ENCODE peak calls at places on chromosomes 7 and 10, in nine cellular contexts. One of them, this sample, is unnamed.
A peak's percentile ranks its signal among the peaks of the same experiment; 100 is the strongest.

GRCh38 chr7:132333301-132333700 is 243.0 kb downstream of the PLXNA4 start:
- DNase-seq in fibroblast of gingiva: no peak
- DNase-seq in activated CD8-positive, alpha-beta T cell treated with anti-CD3 and anti-CD28 coated beads for 36 hours: no peak
- DNase-seq in AG09309: no peak
- DNase-seq in cardiac muscle cell: no peak
- DNase-seq in caudate nucleus: peak; percentile 22
- DNase-seq in cardiac fibroblast: no peak
- DNase-seq in stimulated activated CD4-positive, alpha-beta T cell treated with anti-CD3 and anti-CD28 coated beads, Interleukin-1b, Interleukin-23, amount 100 ng/mL, for 24 hours: no peak
- DNase-seq in stimulated activated CD8-positive, alpha-beta memory T cell treated with anti-CD3 and anti-CD28 coated beads, Interleukin-7, amount 100 ng/mL, for 24 hours: no peak
- DNase-seq in this sample: no peak

GRCh38 chr10:88254091-88254490 is 329.0 kb downstream of the RNLS start:
- DNase-seq in fibroblast of gingiva: peak; percentile 55
- DNase-seq in activated CD8-positive, alpha-beta T cell treated with anti-CD3 and anti-CD28 coated beads for 36 hours: peak; percentile 18
- DNase-seq in AG09309: peak; percentile 57
- DNase-seq in cardiac muscle cell: peak; percentile 64
- DNase-seq in caudate nucleus: no peak
- DNase-seq in cardiac fibroblast: peak; percentile 68
- DNase-seq in stimulated activated CD4-positive, alpha-beta T cell treated with anti-CD3 and anti-CD28 coated beads, Interleukin-1b, Interleukin-23, amount 100 ng/mL, for 24 hours: no peak
- DNase-seq in stimulated activated CD8-positive, alpha-beta memory T cell treated with anti-CD3 and anti-CD28 coated beads, Interleukin-7, amount 100 ng/mL, for 24 hours: no peak
- DNase-seq in this sample: peak; percentile 36

GRCh38 chr10:124640538-124641231 is 103.5 kb downstream of the FAM53B start:
- DNase-seq in fibroblast of gingiva: no peak
- DNase-seq in activated CD8-positive, alpha-beta T cell treated with anti-CD3 and anti-CD28 coated beads for 36 hours: no peak
- DNase-seq in AG09309: no peak
- DNase-seq in cardiac muscle cell: peak; percentile 11
- DNase-seq in caudate nucleus: no peak
- DNase-seq in cardiac fibroblast: no peak
- DNase-seq in stimulated activated CD4-positive, alpha-beta T cell treated with anti-CD3 and anti-CD28 coated beads, Interleukin-1b, Interleukin-23, amount 100 ng/mL, for 24 hours: no peak
- DNase-seq in stimulated activated CD8-positive, alpha-beta memory T cell treated with anti-CD3 and anti-CD28 coated beads, Interleukin-7, amount 100 ng/mL, for 24 hours: no peak
- DNase-seq in this sample: no peak

GRCh38 chr10:35574924-35575352 is 30.2 kb upstream of the GJD4 start:
- DNase-seq in fibroblast of gingiva: peak; percentile 18
- DNase-seq in activated CD8-positive, alpha-beta T cell treated with anti-CD3 and anti-CD28 coated beads for 36 hours: no peak
- DNase-seq in AG09309: peak; percentile 85
- DNase-seq in cardiac muscle cell: peak; percentile 63
- DNase-seq in caudate nucleus: no peak
- DNase-seq in cardiac fibroblast: peak; percentile 58
- DNase-seq in stimulated activated CD4-positive, alpha-beta T cell treated with anti-CD3 and anti-CD28 coated beads, Interleukin-1b, Interleukin-23, amount 100 ng/mL, for 24 hours: no peak
- DNase-seq in stimulated activated CD8-positive, alpha-beta memory T cell treated with anti-CD3 and anti-CD28 coated beads, Interleukin-7, amount 100 ng/mL, for 24 hours: no peak
- DNase-seq in this sample: peak; percentile 70

GRCh38 chr10:76285012-76285411 is 853.6 kb downstream of the LRMDA start:
- DNase-seq in fibroblast of gingiva: peak; percentile 93
- DNase-seq in activated CD8-positive, alpha-beta T cell treated with anti-CD3 and anti-CD28 coated beads for 36 hours: no peak
- DNase-seq in AG09309: peak; percentile 67
- DNase-seq in cardiac muscle cell: peak; percentile 72
- DNase-seq in caudate nucleus: no peak
- DNase-seq in cardiac fibroblast: peak; percentile 78
- DNase-seq in stimulated activated CD4-positive, alpha-beta T cell treated with anti-CD3 and anti-CD28 coated beads, Interleukin-1b, Interleukin-23, amount 100 ng/mL, for 24 hours: no peak
- DNase-seq in stimulated activated CD8-positive, alpha-beta memory T cell treated with anti-CD3 and anti-CD28 coated beads, Interleukin-7, amount 100 ng/mL, for 24 hours: no peak
- DNase-seq in this sample: peak; percentile 26

GRCh38 chr10:21727452-21728168 is 193.6 kb downstream of the MLLT10 start:
- DNase-seq in fibroblast of gingiva: no peak
- DNase-seq in activated CD8-positive, alpha-beta T cell treated with anti-CD3 and anti-CD28 coated beads for 36 hours: no peak
- DNase-seq in AG09309: no peak
- DNase-seq in cardiac muscle cell: peak; percentile 31
- DNase-seq in caudate nucleus: no peak
- DNase-seq in cardiac fibroblast: peak; percentile 21
- DNase-seq in stimulated activated CD4-positive, alpha-beta T cell treated with anti-CD3 and anti-CD28 coated beads, Interleukin-1b, Interleukin-23, amount 100 ng/mL, for 24 hours: no peak
- DNase-seq in stimulated activated CD8-positive, alpha-beta memory T cell treated with anti-CD3 and anti-CD28 coated beads, Interleukin-7, amount 100 ng/mL, for 24 hours: no peak
- DNase-seq in this sample: no peak

GRCh38 chr10:96972264-96972663 is 140.2 kb downstream of the LCOR start:
- DNase-seq in fibroblast of gingiva: no peak
- DNase-seq in activated CD8-positive, alpha-beta T cell treated with anti-CD3 and anti-CD28 coated beads for 36 hours: no peak
- DNase-seq in AG09309: no peak
- DNase-seq in cardiac muscle cell: no peak
- DNase-seq in caudate nucleus: no peak
- DNase-seq in cardiac fibroblast: no peak
- DNase-seq in stimulated activated CD4-positive, alpha-beta T cell treated with anti-CD3 and anti-CD28 coated beads, Interleukin-1b, Interleukin-23, amount 100 ng/mL, for 24 hours: no peak
- DNase-seq in stimulated activated CD8-positive, alpha-beta memory T cell treated with anti-CD3 and anti-CD28 coated beads, Interleukin-7, amount 100 ng/mL, for 24 hours: no peak
- DNase-seq in this sample: no peak

GRCh38 chr7:27433581-27433980 is 191.0 kb downstream of the EVX1 start:
- DNase-seq in fibroblast of gingiva: no peak
- DNase-seq in activated CD8-positive, alpha-beta T cell treated with anti-CD3 and anti-CD28 coated beads for 36 hours: no peak
- DNase-seq in AG09309: no peak
- DNase-seq in cardiac muscle cell: no peak
- DNase-seq in caudate nucleus: no peak
- DNase-seq in cardiac fibroblast: no peak
- DNase-seq in stimulated activated CD4-positive, alpha-beta T cell treated with anti-CD3 and anti-CD28 coated beads, Interleukin-1b, Interleukin-23, amount 100 ng/mL, for 24 hours: no peak
- DNase-seq in stimulated activated CD8-positive, alpha-beta memory T cell treated with anti-CD3 and anti-CD28 coated beads, Interleukin-7, amount 100 ng/mL, for 24 hours: no peak
- DNase-seq in this sample: no peak

GRCh38 chr10:75243426-75243825 is 7.7 kb upstream of the COMTD1 start:
- DNase-seq in fibroblast of gingiva: no peak
- DNase-seq in activated CD8-positive, alpha-beta T cell treated with anti-CD3 and anti-CD28 coated beads for 36 hours: no peak
- DNase-seq in AG09309: no peak
- DNase-seq in cardiac muscle cell: no peak
- DNase-seq in caudate nucleus: no peak
- DNase-seq in cardiac fibroblast: no peak
- DNase-seq in stimulated activated CD4-positive, alpha-beta T cell treated with anti-CD3 and anti-CD28 coated beads, Interleukin-1b, Interleukin-23, amount 100 ng/mL, for 24 hours: no peak
- DNase-seq in stimulated activated CD8-positive, alpha-beta memory T cell treated with anti-CD3 and anti-CD28 coated beads, Interleukin-7, amount 100 ng/mL, for 24 hours: no peak
- DNase-seq in this sample: no peak

GRCh38 chr7:64314493-64315020 is 796 bp downstream of the ZNF736 start:
- DNase-seq in fibroblast of gingiva: no peak
- DNase-seq in activated CD8-positive, alpha-beta T cell treated with anti-CD3 and anti-CD28 coated beads for 36 hours: peak; percentile 15
- DNase-seq in AG09309: no peak
- DNase-seq in cardiac muscle cell: no peak
- DNase-seq in caudate nucleus: no peak
- DNase-seq in cardiac fibroblast: no peak
- DNase-seq in stimulated activated CD4-positive, alpha-beta T cell treated with anti-CD3 and anti-CD28 coated beads, Interleukin-1b, Interleukin-23, amount 100 ng/mL, for 24 hours: no peak
- DNase-seq in stimulated activated CD8-positive, alpha-beta memory T cell treated with anti-CD3 and anti-CD28 coated beads, Interleukin-7, amount 100 ng/mL, for 24 hours: no peak
- DNase-seq in this sample: no peak

GRCh38 chr7:28346972-28347371 is 65.3 kb upstream of the CREB5 start:
- DNase-seq in fibroblast of gingiva: peak; percentile 68
- DNase-seq in activated CD8-positive, alpha-beta T cell treated with anti-CD3 and anti-CD28 coated beads for 36 hours: no peak
- DNase-seq in AG09309: peak; percentile 14
- DNase-seq in cardiac muscle cell: no peak
- DNase-seq in caudate nucleus: no peak
- DNase-seq in cardiac fibroblast: peak; percentile 10
- DNase-seq in stimulated activated CD4-positive, alpha-beta T cell treated with anti-CD3 and anti-CD28 coated beads, Interleukin-1b, Interleukin-23, amount 100 ng/mL, for 24 hours: no peak
- DNase-seq in stimulated activated CD8-positive, alpha-beta memory T cell treated with anti-CD3 and anti-CD28 coated beads, Interleukin-7, amount 100 ng/mL, for 24 hours: no peak
- DNase-seq in this sample: no peak

GRCh38 chr7:103752995-103753394 is 236.5 kb downstream of the RELN start:
- DNase-seq in fibroblast of gingiva: no peak
- DNase-seq in activated CD8-positive, alpha-beta T cell treated with anti-CD3 and anti-CD28 coated beads for 36 hours: no peak
- DNase-seq in AG09309: no peak
- DNase-seq in cardiac muscle cell: peak; percentile 1
- DNase-seq in caudate nucleus: no peak
- DNase-seq in cardiac fibroblast: no peak
- DNase-seq in stimulated activated CD4-positive, alpha-beta T cell treated with anti-CD3 and anti-CD28 coated beads, Interleukin-1b, Interleukin-23, amount 100 ng/mL, for 24 hours: no peak
- DNase-seq in stimulated activated CD8-positive, alpha-beta memory T cell treated with anti-CD3 and anti-CD28 coated beads, Interleukin-7, amount 100 ng/mL, for 24 hours: no peak
- DNase-seq in this sample: no peak

GRCh38 chr10:132402781-132403241 is 5.8 kb downstream of the PWWP2B start:
- DNase-seq in fibroblast of gingiva: no peak
- DNase-seq in activated CD8-positive, alpha-beta T cell treated with anti-CD3 and anti-CD28 coated beads for 36 hours: no peak
- DNase-seq in AG09309: no peak
- DNase-seq in cardiac muscle cell: no peak
- DNase-seq in caudate nucleus: no peak
- DNase-seq in cardiac fibroblast: no peak
- DNase-seq in stimulated activated CD4-positive, alpha-beta T cell treated with anti-CD3 and anti-CD28 coated beads, Interleukin-1b, Interleukin-23, amount 100 ng/mL, for 24 hours: no peak
- DNase-seq in stimulated activated CD8-positive, alpha-beta memory T cell treated with anti-CD3 and anti-CD28 coated beads, Interleukin-7, amount 100 ng/mL, for 24 hours: no peak
- DNase-seq in this sample: no peak

GRCh38 chr7:69962077-69962855 is 364.0 kb downstream of the AUTS2 start:
- DNase-seq in fibroblast of gingiva: no peak
- DNase-seq in activated CD8-positive, alpha-beta T cell treated with anti-CD3 and anti-CD28 coated beads for 36 hours: no peak
- DNase-seq in AG09309: no peak
- DNase-seq in cardiac muscle cell: peak; percentile 37
- DNase-seq in caudate nucleus: no peak
- DNase-seq in cardiac fibroblast: peak; percentile 17
- DNase-seq in stimulated activated CD4-positive, alpha-beta T cell treated with anti-CD3 and anti-CD28 coated beads, Interleukin-1b, Interleukin-23, amount 100 ng/mL, for 24 hours: no peak
- DNase-seq in stimulated activated CD8-positive, alpha-beta memory T cell treated with anti-CD3 and anti-CD28 coated beads, Interleukin-7, amount 100 ng/mL, for 24 hours: no peak
- DNase-seq in this sample: no peak

GRCh38 chr7:90816511-90817142 is 220.5 kb downstream of the CDK14 start:
- DNase-seq in fibroblast of gingiva: peak; percentile 66
- DNase-seq in activated CD8-positive, alpha-beta T cell treated with anti-CD3 and anti-CD28 coated beads for 36 hours: no peak
- DNase-seq in AG09309: peak; percentile 97
- DNase-seq in cardiac muscle cell: peak; percentile 93
- DNase-seq in caudate nucleus: no peak
- DNase-seq in cardiac fibroblast: peak; percentile 87
- DNase-seq in stimulated activated CD4-positive, alpha-beta T cell treated with anti-CD3 and anti-CD28 coated beads, Interleukin-1b, Interleukin-23, amount 100 ng/mL, for 24 hours: no peak
- DNase-seq in stimulated activated CD8-positive, alpha-beta memory T cell treated with anti-CD3 and anti-CD28 coated beads, Interleukin-7, amount 100 ng/mL, for 24 hours: no peak
- DNase-seq in this sample: peak; percentile 34

GRCh38 chr7:148697950-148698396 is 730 bp upstream of the CUL1 start:
- DNase-seq in fibroblast of gingiva: no peak
- DNase-seq in activated CD8-positive, alpha-beta T cell treated with anti-CD3 and anti-CD28 coated beads for 36 hours: no peak
- DNase-seq in AG09309: no peak
- DNase-seq in cardiac muscle cell: no peak
- DNase-seq in caudate nucleus: no peak
- DNase-seq in cardiac fibroblast: peak; percentile 10
- DNase-seq in stimulated activated CD4-positive, alpha-beta T cell treated with anti-CD3 and anti-CD28 coated beads, Interleukin-1b, Interleukin-23, amount 100 ng/mL, for 24 hours: no peak
- DNase-seq in stimulated activated CD8-positive, alpha-beta memory T cell treated with anti-CD3 and anti-CD28 coated beads, Interleukin-7, amount 100 ng/mL, for 24 hours: peak; percentile 20
- DNase-seq in this sample: no peak

GRCh38 chr10:6300106-6300783 is 97.5 kb downstream of the PFKFB3 start:
- DNase-seq in fibroblast of gingiva: peak; percentile 59
- DNase-seq in activated CD8-positive, alpha-beta T cell treated with anti-CD3 and anti-CD28 coated beads for 36 hours: peak; percentile 61
- DNase-seq in AG09309: peak; percentile 44
- DNase-seq in cardiac muscle cell: peak; percentile 26
- DNase-seq in caudate nucleus: no peak
- DNase-seq in cardiac fibroblast: no peak
- DNase-seq in stimulated activated CD4-positive, alpha-beta T cell treated with anti-CD3 and anti-CD28 coated beads, Interleukin-1b, Interleukin-23, amount 100 ng/mL, for 24 hours: no peak
- DNase-seq in stimulated activated CD8-positive, alpha-beta memory T cell treated with anti-CD3 and anti-CD28 coated beads, Interleukin-7, amount 100 ng/mL, for 24 hours: no peak
- DNase-seq in this sample: no peak

GRCh38 chr7:132077986-132078385 is 498.3 kb downstream of the PLXNA4 start:
- DNase-seq in fibroblast of gingiva: peak; percentile 31
- DNase-seq in activated CD8-positive, alpha-beta T cell treated with anti-CD3 and anti-CD28 coated beads for 36 hours: no peak
- DNase-seq in AG09309: peak; percentile 40
- DNase-seq in cardiac muscle cell: peak; percentile 84
- DNase-seq in caudate nucleus: no peak
- DNase-seq in cardiac fibroblast: peak; percentile 80
- DNase-seq in stimulated activated CD4-positive, alpha-beta T cell treated with anti-CD3 and anti-CD28 coated beads, Interleukin-1b, Interleukin-23, amount 100 ng/mL, for 24 hours: no peak
- DNase-seq in stimulated activated CD8-positive, alpha-beta memory T cell treated with anti-CD3 and anti-CD28 coated beads, Interleukin-7, amount 100 ng/mL, for 24 hours: no peak
- DNase-seq in this sample: no peak

GRCh38 chr10:125034671-125035070 is 92.7 kb downstream of the ZRANB1 start:
- DNase-seq in fibroblast of gingiva: peak; percentile 21
- DNase-seq in activated CD8-positive, alpha-beta T cell treated with anti-CD3 and anti-CD28 coated beads for 36 hours: no peak
- DNase-seq in AG09309: no peak
- DNase-seq in cardiac muscle cell: no peak
- DNase-seq in caudate nucleus: no peak
- DNase-seq in cardiac fibroblast: no peak
- DNase-seq in stimulated activated CD4-positive, alpha-beta T cell treated with anti-CD3 and anti-CD28 coated beads, Interleukin-1b, Interleukin-23, amount 100 ng/mL, for 24 hours: no peak
- DNase-seq in stimulated activated CD8-positive, alpha-beta memory T cell treated with anti-CD3 and anti-CD28 coated beads, Interleukin-7, amount 100 ng/mL, for 24 hours: no peak
- DNase-seq in this sample: no peak

This sample was measured in hepatic stellate cell.